ENCODE peak calls at places on chromosome 4, in four cellular contexts. W is GM12878, G is K562, B is HepG2. J is an unnamed sample.

GRCh38 chr4:148026022-148026421 is 294.1 kb downstream of the ARHGAP10 start:
- DNase-seq in W (no peak), G (no peak), B (no peak), J (no peak)

GRCh38 chr4:8330821-8331566 is 61.4 kb downstream of the HTRA3 start:
- DNase-seq in W (no peak), G (no peak), B (no peak), J (no peak)

GRCh38 chr4:76765473-76766183 is 132.3 kb downstream of the SOWAHB start:
- DNase-seq in W (peak; percentile 68), G (no peak), B (no peak), J (no peak)

GRCh38 chr4:19614171-19614570 is 637.5 kb upstream of the SLIT2 start:
- DNase-seq in W (no peak), G (no peak), B (no peak), J (no peak)

GRCh38 chr4:149631629-149632028 is 184.0 kb downstream of the IQCM start:
- DNase-seq in W (no peak), G (no peak), B (no peak), J (peak; percentile 39)

GRCh38 chr4:21512351-21512750 is 436.2 kb downstream of the KCNIP4 start:
- DNase-seq in W (no peak), G (peak; percentile 1), B (no peak), J (peak; percentile 80)

GRCh38 chr4:89303177-89303576 is 4.4 kb downstream of the GPRIN3 start:
- DNase-seq in W (no peak), G (no peak), B (no peak), J (no peak)

GRCh38 chr4:113146876-113147358 is 97.5 kb downstream of the ANK2 start:
- DNase-seq in W (peak; percentile 16), G (no peak), B (peak; percentile 73), J (no peak)

GRCh38 chr4:2336659-2337058 is 74.8 kb upstream of the MXD4 start:
- DNase-seq in W (no peak), G (no peak), B (no peak), J (no peak)

GRCh38 chr4:75484195-75484594 is 30.0 kb downstream of the RCHY1 start:
- DNase-seq in W (no peak), G (no peak), B (no peak), J (no peak)

GRCh38 chr4:146335763-146336412 is 121.5 kb downstream of the REELD1 start:
- DNase-seq in W (no peak), G (no peak), B (peak; percentile 21), J (no peak)

GRCh38 chr4:12729384-12729783 is 754.8 kb downstream of the RAB28 start:
- DNase-seq in W (no peak), G (peak; percentile 6), B (peak; percentile 11), J (peak; percentile 47)

GRCh38 chr4:187172340-187172761 is 448.7 kb upstream of the FAT1 start:
- DNase-seq in W (no peak), G (no peak), B (no peak), J (no peak)

GRCh38 chr4:38675167-38676121 is 11.4 kb downstream of the KLF3 start:
- DNase-seq in W (no peak), G (peak; percentile 90), B (peak; percentile 77), J (peak; percentile 94)

GRCh38 chr4:82450966-82451755 is 20.8 kb downstream of the ENOPH1 start:
- DNase-seq in W (no peak), G (no peak), B (no peak), J (no peak)

GRCh38 chr4:850323-850945 is 24.5 kb upstream of the CPLX1 start:
- DNase-seq in W (no peak), G (no peak), B (no peak), J (no peak)

GRCh38 chr4:62162606-62163005 is 962.5 kb downstream of the ADGRL3 start:
- DNase-seq in W (no peak), G (no peak), B (no peak), J (peak; percentile 51)

GRCh38 chr4:26032572-26033320 is 118.7 kb downstream of the SMIM20 start:
- DNase-seq in W (no peak), G (no peak), B (peak; percentile 61), J (no peak)

GRCh38 chr4:54189140-54189539 is 40.0 kb upstream of the PDGFRA start:
- DNase-seq in W (no peak), G (no peak), B (no peak), J (no peak)

GRCh38 chr4:41670530-41670929 is 78.0 kb downstream of the PHOX2B start:
- DNase-seq in W (no peak), G (no peak), B (no peak), J (no peak)

GRCh38 chr4:113781439-113782040 is 20.0 kb upstream of the CAMK2D start:
- DNase-seq in W (no peak), G (peak; percentile 7), B (no peak), J (peak; percentile 66)

GRCh38 chr4:14265651-14266050 is 638.1 kb upstream of the BOD1L1 start:
- DNase-seq in W (no peak), G (no peak), B (no peak), J (no peak)

GRCh38 chr4:87005690-87006461 is 71.1 kb downstream of the AFF1 start:
- DNase-seq in W (peak; percentile 51), G (peak; percentile 36), B (no peak), J (peak; percentile 51)

GRCh38 chr4:36904823-36905222 is 339.7 kb upstream of the NWD2 start:
- DNase-seq in W (no peak), G (no peak), B (no peak), J (peak; percentile 1)

GRCh38 chr4:124713213-124713592 is 671 bp upstream of the ANKRD50 start:
- DNase-seq in W (no peak), G (peak; percentile 93), B (peak; percentile 80), J (no peak)

GRCh38 chr4:181684310-181684709 is 558.9 kb upstream of the TENM3 start:
- DNase-seq in W (no peak), G (no peak), B (no peak), J (no peak)

GRCh38 chr4:42915484-42915883 is 23.0 kb downstream of the GRXCR1 start:
- DNase-seq in W (no peak), G (no peak), B (no peak), J (no peak)

GRCh38 chr4:27090406-27090805 is 229.8 kb downstream of the STIM2 start:
- DNase-seq in W (no peak), G (no peak), B (no peak), J (peak; percentile 37)

GRCh38 chr4:25466966-25467697 is 90.1 kb downstream of the ANAPC4 start:
- DNase-seq in W (no peak), G (no peak), B (no peak), J (no peak)

GRCh38 chr4:119040711-119041185 is 94.9 kb upstream of the MYOZ2 start:
- DNase-seq in W (no peak), G (no peak), B (no peak), J (peak; percentile 62)

GRCh38 chr4:76090241-76090691 is 15.8 kb downstream of the ART3 start:
- DNase-seq in W (no peak), G (peak; percentile 79), B (peak; percentile 13), J (no peak)

GRCh38 chr4:159697322-159698283 is 594.7 kb downstream of the RAPGEF2 start:
- DNase-seq in W (no peak), G (no peak), B (no peak), J (no peak)

GRCh38 chr4:113674733-113675132 is 86.8 kb downstream of the CAMK2D start:
- DNase-seq in W (no peak), G (no peak), B (no peak), J (no peak)

GRCh38 chr4:81352476-81352875 is 119.2 kb downstream of the RASGEF1B start:
- DNase-seq in W (no peak), G (no peak), B (no peak), J (no peak)

GRCh38 chr4:155047755-155048154 is 160.7 kb upstream of the NPY2R start:
- DNase-seq in W (no peak), G (no peak), B (no peak), J (no peak)

GRCh38 chr4:94338681-94339351 is 3.8 kb downstream of the HPGDS start:
- DNase-seq in W (peak; percentile 11), G (no peak), B (no peak), J (no peak)

GRCh38 chr4:42151568-42152506 is 618 bp downstream of the BEND4 start:
- DNase-seq in W (no peak), G (no peak), B (no peak), J (peak; percentile 69)

GRCh38 chr4:137156054-137156453 is 376.2 kb downstream of the PCDH18 start:
- DNase-seq in W (no peak), G (no peak), B (no peak), J (no peak)
- TF ChIP-seq JUNB in W (no peak), G (no peak), B (no peak), J (no peak)

GRCh38 chr4:3879681-3880594 is 113.8 kb downstream of the ADRA2C start:
- DNase-seq in W (no peak), G (no peak), B (no peak), J (peak; percentile 57)
- TF ChIP-seq EZH2 in W (no peak), G (no peak), B (no peak), J (no peak)

DNA sequence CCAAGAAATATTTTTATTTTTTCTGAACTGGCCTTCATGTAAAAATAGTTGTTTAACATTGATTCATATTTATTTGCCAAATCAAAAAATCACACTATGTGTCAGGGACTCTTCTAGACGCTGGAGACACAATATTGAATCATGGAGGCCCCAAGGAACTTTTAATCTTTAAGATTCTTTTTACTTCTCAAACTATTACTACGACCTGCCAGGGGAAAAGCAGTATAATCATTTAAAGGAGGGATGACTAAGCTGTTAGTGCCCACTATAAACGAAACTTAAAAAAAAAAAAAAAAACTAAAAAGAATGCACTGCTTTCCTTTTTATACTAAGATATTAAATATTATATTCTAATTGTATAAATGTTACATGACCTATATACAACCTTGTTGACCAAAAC is 84.7 kb downstream of the PPA2 start:
- DNase-seq in W (no peak), G (no peak), B (no peak), J (no peak)
- TF ChIP-seq JUNB in W (no peak), G (no peak), B (no peak), J (no peak)

GRCh38 chr4:140757220-140757607 is 1.0 kb upstream of the TBC1D9 start:
- DNase-seq in W (no peak), G (no peak), B (no peak), J (no peak)

GRCh38 chr4:140755811-140756291 is 334 bp downstream of the TBC1D9 start:
- DNase-seq in W (no peak), G (no peak), B (no peak), J (peak; percentile 60)

GRCh38 chr4:140752669-140753068 is 3.5 kb downstream of the TBC1D9 start:
- DNase-seq in W (no peak), G (no peak), B (no peak), J (no peak)

GRCh38 chr4:140756292-140757219 is at the start of gene TBC1D9:
- DNase-seq in W (peak; percentile 25), G (peak; percentile 9), B (peak; percentile 68), J (peak; percentile 97)

DNA sequence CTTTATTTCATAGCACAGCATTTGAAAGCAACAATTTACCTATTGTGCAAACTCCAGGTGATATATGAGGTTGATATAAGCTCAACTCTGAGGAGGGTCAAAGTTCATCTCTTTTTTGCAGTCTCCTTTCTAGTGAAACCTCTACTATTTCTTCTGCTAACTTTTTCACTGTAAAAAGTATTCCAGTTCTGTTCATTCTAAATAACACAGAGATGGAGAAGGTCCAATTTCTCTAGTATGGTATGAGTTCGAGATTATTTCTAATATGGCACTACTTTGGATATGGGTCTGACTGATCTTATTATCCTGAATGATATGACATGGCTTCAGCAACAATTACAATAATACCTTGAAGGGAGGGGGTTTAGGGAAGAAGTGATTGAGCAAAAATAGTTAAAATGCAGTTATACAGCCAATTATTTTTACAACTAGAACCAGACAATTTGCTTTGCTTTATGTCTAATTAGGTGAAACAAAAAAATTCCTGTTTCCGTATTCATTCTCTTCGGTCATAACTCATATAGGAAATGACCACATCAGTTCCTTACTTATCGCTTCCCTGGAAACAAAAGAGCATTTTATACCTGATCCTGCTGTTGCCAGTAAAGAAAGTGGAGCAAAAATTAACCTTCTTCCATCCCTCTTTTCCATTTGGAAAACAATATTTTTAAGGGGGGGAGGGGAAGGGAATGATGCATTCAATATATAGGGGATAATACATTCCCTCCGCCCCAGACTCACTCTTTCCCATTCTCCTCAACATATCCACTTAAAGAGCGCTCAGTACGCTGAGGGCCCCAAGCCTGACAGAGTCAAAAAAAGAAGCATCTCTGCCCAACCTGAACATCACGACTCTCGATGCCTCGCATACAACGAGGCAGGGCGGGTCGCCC is 1.0 kb downstream of the TBC1D9 start:
- DNase-seq in W (no peak), G (no peak), B (no peak), J (peak; percentile 51)
- TF ChIP-seq EZH2 in W (no peak), G (no peak), B (no peak), J (peak; percentile 58)